ENCODE peak calls at places on chromosome 9, in ten cellular contexts. N is mesothelial cell of epicardium, T is tibial artery, G is adrenal gland, C is endothelial cell, F is GM13977, W is HFFc6, E is AG04449, D is neural crest cell, B is heart right ventricle. S is an unnamed sample.

GRCh38 chr9:30944233-30944585 is 1440.2 kb upstream of the ACO1 start:
- DNase-seq in N (no peak), T (no peak), G (no peak), C (no peak), F (no peak), W (no peak), E (no peak), D (no peak), B (no peak), S (no peak)

GRCh38 chr9:136665704-136666363 is 3.1 kb downstream of the EGFL7 start:
- DNase-seq in N (no peak), T (no peak), G (no peak), C (peak), F (peak), W (no peak), E (no peak), D (no peak), B (no peak), S (no peak)

GRCh38 chr9:112286906-112287305 is 46.5 kb downstream of the PTBP3 start:
- DNase-seq in N (no peak), T (no peak), G (no peak), C (no peak), F (no peak), W (no peak), E (no peak), D (no peak), B (no peak), S (no peak)

GRCh38 chr9:129270903-129271431 is 92.9 kb upstream of the IER5L start:
- DNase-seq in N (no peak), T (no peak), G (no peak), C (no peak), F (peak), W (peak), E (peak), D (no peak), B (no peak), S (no peak)

GRCh38 chr9:2292733-2293132 is 277.6 kb downstream of the SMARCA2 start:
- DNase-seq in N (no peak), T (no peak), G (no peak), C (no peak), F (no peak), W (no peak), E (no peak), D (no peak), B (no peak), S (no peak)

GRCh38 chr9:69252436-69252835 is 72.6 kb upstream of the ENTREP1 start:
- DNase-seq in N (no peak), T (no peak), G (no peak), C (no peak), F (no peak), W (no peak), E (no peak), D (no peak), B (no peak), S (no peak)

GRCh38 chr9:14417230-14417629 is 103.3 kb upstream of the NFIB start:
- DNase-seq in N (no peak), T (no peak), G (no peak), C (no peak), F (no peak), W (no peak), E (no peak), D (no peak), B (no peak), S (no peak)

GRCh38 chr9:134728021-134728795 is 86.6 kb downstream of the COL5A1 start:
- DNase-seq in N (no peak), T (no peak), G (no peak), C (no peak), F (no peak), W (no peak), E (no peak), D (no peak), B (no peak), S (no peak)

GRCh38 chr9:12633016-12633765 is 60.0 kb upstream of the TYRP1 start:
- DNase-seq in N (no peak), T (no peak), G (no peak), C (no peak), F (no peak), W (no peak), E (no peak), D (no peak), B (no peak), S (no peak)

GRCh38 chr9:91273853-91274552 is 87.7 kb downstream of the AUH start:
- DNase-seq in N (no peak), T (no peak), G (no peak), C (no peak), F (no peak), W (peak), E (no peak), D (no peak), B (no peak), S (no peak)

GRCh38 chr9:113910036-113910639 is 34.0 kb downstream of the ZNF618 start:
- DNase-seq in N (no peak), T (no peak), G (no peak), C (no peak), F (no peak), W (no peak), E (no peak), D (no peak), B (no peak), S (no peak)

GRCh38 chr9:14263707-14264483 is 50.0 kb downstream of the NFIB start:
- DNase-seq in N (no peak), T (no peak), G (no peak), C (no peak), F (no peak), W (no peak), E (no peak), D (no peak), B (no peak), S (no peak)

GRCh38 chr9:133135193-133135745 is 14.2 kb upstream of the RALGDS start:
- DNase-seq in N (no peak), T (peak), G (peak), C (no peak), F (no peak), W (peak), E (no peak), D (no peak), B (peak), S (no peak)

GRCh38 chr9:35318741-35319140 is 156.9 kb downstream of the UNC13B start:
- DNase-seq in N (no peak), T (peak), G (peak), C (no peak), F (no peak), W (no peak), E (no peak), D (no peak), B (no peak), S (no peak)

GRCh38 chr9:127812936-127813675 is 10.4 kb downstream of the FPGS start:
- DNase-seq in N (no peak), T (no peak), G (peak), C (no peak), F (no peak), W (no peak), E (no peak), D (no peak), B (no peak), S (no peak)

GRCh38 chr9:95691435-95691834 is 174.7 kb upstream of the PTCH1 start:
- DNase-seq in N (no peak), T (no peak), G (no peak), C (no peak), F (no peak), W (no peak), E (no peak), D (no peak), B (no peak), S (no peak)

GRCh38 chr9:134059661-134060395 is 8.0 kb downstream of the BRD3 start:
- DNase-seq in N (no peak), T (peak), G (peak), C (peak), F (peak), W (no peak), E (no peak), D (no peak), B (no peak), S (no peak)

GRCh38 chr9:131872702-131873101 is 132.8 kb upstream of the RAPGEF1 start:
- DNase-seq in N (no peak), T (no peak), G (no peak), C (no peak), F (no peak), W (no peak), E (no peak), D (no peak), B (no peak), S (no peak)

GRCh38 chr9:5543875-5544702 is 33.8 kb downstream of the PDCD1LG2 start:
- DNase-seq in N (no peak), T (no peak), G (no peak), C (no peak), F (no peak), W (no peak), E (no peak), D (no peak), B (no peak), S (no peak)

GRCh38 chr9:14004110-14004509 is 309.8 kb downstream of the NFIB start:
- DNase-seq in N (no peak), T (no peak), G (no peak), C (no peak), F (no peak), W (no peak), E (no peak), D (no peak), B (no peak), S (no peak)

GRCh38 chr9:97906236-97906831 is 16.0 kb downstream of the TRMO start:
- DNase-seq in N (no peak), T (no peak), G (peak), C (no peak), F (no peak), W (no peak), E (no peak), D (no peak), B (peak), S (no peak)

GRCh38 chr9:616694-617093 is 224.8 kb upstream of the DMRT1 start:
- DNase-seq in N (no peak), T (no peak), G (no peak), C (no peak), F (no peak), W (no peak), E (no peak), D (no peak), B (no peak), S (no peak)

GRCh38 chr9:38181866-38182265 is 112.8 kb upstream of the SHB start:
- DNase-seq in N (no peak), T (no peak), G (no peak), C (no peak), F (no peak), W (no peak), E (no peak), D (no peak), B (no peak), S (no peak)

GRCh38 chr9:90927496-90927895 is 125.9 kb downstream of the SYK start:
- DNase-seq in N (no peak), T (no peak), G (no peak), C (no peak), F (no peak), W (no peak), E (no peak), D (no peak), B (no peak), S (no peak)

GRCh38 chr9:33117306-33117705 is 40.8 kb upstream of the SMU1 start:
- DNase-seq in N (no peak), T (no peak), G (no peak), C (no peak), F (no peak), W (peak), E (peak), D (no peak), B (no peak), S (no peak)

GRCh38 chr9:131727184-131727785 is 12.6 kb downstream of the RAPGEF1 start:
- DNase-seq in N (no peak), T (peak), G (peak), C (no peak), F (no peak), W (peak), E (no peak), D (no peak), B (no peak), S (no peak)

GRCh38 chr9:83047839-83048775 is 14.8 kb downstream of the RASEF start:
- DNase-seq in N (no peak), T (no peak), G (no peak), C (no peak), F (no peak), W (no peak), E (no peak), D (no peak), B (no peak), S (no peak)

GRCh38 chr9:37944671-37945481 is 40.9 kb upstream of the SLC25A51 start:
- DNase-seq in N (no peak), T (no peak), G (no peak), C (no peak), F (no peak), W (peak), E (no peak), D (no peak), B (no peak), S (no peak)

GRCh38 chr9:134757206-134757975 is 115.8 kb downstream of the COL5A1 start:
- DNase-seq in N (no peak), T (no peak), G (no peak), C (no peak), F (no peak), W (no peak), E (no peak), D (no peak), B (no peak), S (no peak)

GRCh38 chr9:71285191-71285656 is 163.8 kb upstream of the TRPM3 start:
- DNase-seq in N (no peak), T (peak), G (peak), C (peak), F (peak), W (peak), E (peak), D (peak), B (no peak), S (no peak)

GRCh38 chr9:114282507-114282906 is 40.4 kb upstream of the ORM1 start:
- DNase-seq in N (no peak), T (no peak), G (no peak), C (no peak), F (no peak), W (no peak), E (no peak), D (no peak), B (no peak), S (no peak)

GRCh38 chr9:35684921-35685320 is 4.8 kb downstream of the TPM2 start:
- DNase-seq in N (no peak), T (no peak), G (no peak), C (no peak), F (no peak), W (no peak), E (no peak), D (no peak), B (no peak), S (no peak)

GRCh38 chr9:76161546-76161945 is 232.7 kb downstream of the RFK start:
- DNase-seq in N (no peak), T (no peak), G (no peak), C (no peak), F (no peak), W (peak), E (peak), D (no peak), B (no peak), S (no peak)

GRCh38 chr9:33620738-33621439 is 96.8 kb downstream of the ANKRD18B start:
- DNase-seq in N (no peak), T (no peak), G (no peak), C (no peak), F (no peak), W (peak), E (peak), D (no peak), B (no peak), S (no peak)

GRCh38 chr9:88544245-88544644 is 9.3 kb downstream of the NXNL2 start:
- DNase-seq in N (no peak), T (no peak), G (no peak), C (no peak), F (no peak), W (no peak), E (no peak), D (no peak), B (no peak), S (no peak)

GRCh38 chr9:426264-426663 is 211.6 kb downstream of the DOCK8 start:
- DNase-seq in N (no peak), T (no peak), G (no peak), C (no peak), F (no peak), W (no peak), E (no peak), D (no peak), B (no peak), S (no peak)

GRCh38 chr9:6645153-6646027 is at the start of gene GLDC:
- DNase-seq in N (peak), T (peak), G (peak), C (peak), F (peak), W (no peak), E (no peak), D (peak), B (peak), S (peak)

GRCh38 chr9:17225407-17225806 is 90.6 kb downstream of the CNTLN start:
- DNase-seq in N (no peak), T (no peak), G (no peak), C (no peak), F (no peak), W (no peak), E (no peak), D (no peak), B (no peak), S (no peak)

GRCh38 chr9:133384736-133385321 is 8.7 kb downstream of the STKLD1 start:
- DNase-seq in N (no peak), T (no peak), G (no peak), C (no peak), F (no peak), W (no peak), E (no peak), D (no peak), B (no peak), S (no peak)

GRCh38 chr9:32251539-32251938 is 132.9 kb upstream of the ACO1 start:
- DNase-seq in N (no peak), T (no peak), G (peak), C (peak), F (peak), W (peak), E (no peak), D (peak), B (no peak), S (no peak)

GRCh38 chr9:116157436-116158138 is 4.0 kb downstream of the PAPPA start:
- DNase-seq in N (no peak), T (no peak), G (no peak), C (no peak), F (no peak), W (peak), E (no peak), D (no peak), B (no peak), S (no peak)
- TF ChIP-seq CTCF in N (no peak), T (no peak), G (no peak), C (no peak), F (no peak), W (no peak), E (no peak), D (no peak), B (no peak), S (no peak)

DNA sequence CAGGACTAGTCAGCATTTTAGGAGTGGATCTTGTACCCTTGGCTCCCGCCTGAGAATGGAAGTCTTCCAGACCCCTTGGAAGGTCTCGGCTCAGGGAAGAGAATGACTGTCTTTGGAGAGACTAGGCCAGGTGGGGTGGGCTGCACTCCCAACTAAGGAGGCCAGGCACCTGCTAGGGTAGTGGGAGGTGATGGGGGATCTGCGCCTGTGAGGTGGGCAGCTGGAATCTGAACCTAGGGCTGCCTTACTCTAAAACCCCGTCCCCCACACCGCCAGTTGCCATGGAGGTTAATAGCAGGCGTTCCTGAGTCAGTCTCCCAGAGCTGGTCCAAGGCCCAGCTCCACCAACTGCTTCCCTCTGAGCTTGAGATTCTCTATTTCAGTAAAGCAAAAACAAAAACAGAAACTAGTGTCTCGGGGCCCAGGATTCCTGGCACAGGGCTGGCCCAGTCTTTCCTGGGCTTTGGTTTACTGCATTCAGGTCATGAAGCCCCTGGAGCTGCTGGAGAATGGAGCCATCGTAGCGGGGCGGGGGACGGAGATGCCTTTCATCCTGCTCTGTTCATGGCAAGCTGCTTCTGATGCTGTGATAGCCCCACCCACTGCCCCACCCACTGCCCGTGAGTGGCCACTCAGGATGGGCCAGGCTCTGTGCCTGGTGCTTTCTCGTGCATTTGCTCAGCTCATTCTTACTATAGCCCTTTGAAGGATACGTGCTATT is 57.5 kb downstream of the DAB2IP start:
- DNase-seq in N (no peak), T (no peak), G (no peak), C (no peak), F (no peak), W (no peak), E (no peak), D (no peak), B (peak), S (no peak)
- TF ChIP-seq CTCF in N (no peak), T (no peak), G (no peak), C (no peak), F (no peak), W (no peak), E (no peak), D (no peak), B (no peak), S (no peak)

DNA sequence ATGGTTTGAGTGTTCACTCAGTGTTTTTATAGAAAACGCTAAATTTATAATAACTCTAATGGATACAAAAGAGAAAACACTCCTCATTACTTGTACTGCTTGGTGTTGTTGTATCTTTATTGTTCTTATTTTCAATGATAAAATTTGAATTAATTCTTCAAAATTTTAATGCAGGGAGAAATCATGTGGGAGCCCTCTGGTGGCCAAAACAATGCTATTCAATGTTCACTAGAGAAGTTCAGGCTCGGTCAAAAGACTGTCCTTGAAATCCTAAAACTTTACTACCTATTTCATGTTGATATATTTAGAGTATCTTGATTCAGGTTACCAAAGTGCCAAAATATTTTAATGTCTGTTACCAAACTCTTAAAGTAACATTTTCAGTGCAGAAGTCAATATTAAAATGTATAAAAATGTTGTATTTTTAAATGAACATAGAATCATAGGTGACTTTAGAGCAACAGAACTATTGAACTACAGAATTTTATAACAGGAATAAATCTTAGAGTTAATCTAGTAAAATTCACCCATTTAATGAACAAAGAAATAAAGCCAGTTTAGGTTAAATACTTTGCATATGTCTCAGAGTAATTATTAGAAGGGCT is 1259.8 kb downstream of the PTPRD start:
- DNase-seq in N (no peak), T (no peak), G (no peak), C (peak), F (no peak), W (no peak), E (no peak), D (peak), B (no peak), S (no peak)
- TF ChIP-seq CTCF in N (peak), T (peak), G (peak), C (peak), F (peak), W (peak), E (no peak), D (peak), B (peak), S (no peak)

DNA sequence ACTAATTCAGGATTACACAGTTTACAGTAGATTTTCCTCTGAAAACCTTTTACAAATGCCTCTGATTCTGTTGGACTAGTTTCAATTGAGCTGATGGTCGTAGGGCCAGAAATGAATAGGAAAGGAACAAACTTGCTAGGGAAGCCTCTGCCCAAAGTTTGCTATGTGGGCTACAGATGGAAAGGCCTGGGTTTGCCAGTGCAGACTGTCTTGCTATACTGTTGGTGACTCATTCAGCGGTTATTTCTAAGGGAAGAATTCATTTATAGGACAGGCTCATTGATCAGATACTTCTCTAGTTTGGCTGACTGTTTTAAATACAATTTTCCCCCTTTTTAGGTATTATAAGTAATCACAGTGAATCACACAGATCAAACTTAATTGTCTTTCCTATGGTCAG is 6.9 kb upstream of the ASPN start:
- DNase-seq in N (no peak), T (no peak), G (no peak), C (no peak), F (no peak), W (peak), E (no peak), D (no peak), B (no peak), S (no peak)
- TF ChIP-seq CTCF in N (no peak), T (no peak), G (no peak), C (no peak), F (no peak), W (no peak), E (no peak), D (no peak), B (no peak), S (no peak)

DNA sequence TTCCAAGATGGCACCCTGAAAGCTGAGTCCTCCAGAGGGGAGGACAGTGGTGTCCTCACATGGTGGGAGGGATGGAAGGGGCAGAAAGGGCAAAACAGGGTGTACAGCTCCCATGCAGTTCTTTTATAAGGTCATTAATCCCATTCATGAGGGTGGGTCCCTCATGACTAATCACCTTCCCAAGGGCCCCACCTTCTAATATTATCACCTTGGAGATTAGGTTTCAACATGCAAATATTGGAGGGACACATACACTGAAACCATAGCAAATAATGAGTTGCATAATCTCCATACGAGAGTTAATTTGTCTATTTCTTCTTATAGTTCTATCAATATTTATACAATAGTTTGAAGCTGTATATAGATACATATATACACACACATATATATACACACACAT is 5.8 kb upstream of the ZBTB43 start:
- DNase-seq in N (no peak), T (no peak), G (no peak), C (no peak), F (no peak), W (no peak), E (no peak), D (no peak), B (no peak), S (no peak)
- TF ChIP-seq CTCF in N (no peak), T (no peak), G (no peak), C (no peak), F (no peak), W (no peak), E (no peak), D (no peak), B (no peak), S (no peak)

S was measured in natural killer cell.